ENCODE peak calls at places on chromosomes 5 and 9, in five cellular contexts. N is iris pigment epithelial cell, E is Kasumi-1, Q is HEK293T, G is mucosa of gallbladder. Y is an unnamed sample.

GRCh38 chr5:65825388-65826328 is 100.7 kb upstream of the ERBIN start:
- DNase-seq in N (no peak), G (no peak), E (peak), Q (no peak), Y (no peak)

GRCh38 chr5:177005619-177006264 is 837 bp downstream of the UIMC1 start:
- DNase-seq in Q (peak), N (peak), E (peak), G (peak), Y (peak)

GRCh38 chr5:35478856-35479682 is 138.6 kb upstream of the SPEF2 start:
- DNase-seq in E (peak), G (no peak), Q (no peak), N (peak), Y (peak)

GRCh38 chr9:123318961-123319421 is 37.0 kb upstream of the CRB2 start:
- DNase-seq in E (no peak), N (no peak), G (no peak), Q (no peak), Y (no peak)

GRCh38 chr9:2622361-2623045 is 916 bp downstream of the VLDLR start:
- DNase-seq in E (no peak), Q (peak), G (peak), N (peak), Y (peak)

GRCh38 chr9:9949948-9950347 is 662.9 kb downstream of the PTPRD start:
- DNase-seq in E (no peak), N (no peak), Q (no peak), G (no peak), Y (no peak)

GRCh38 chr5:89211836-89212235 is 328.9 kb upstream of the MEF2C start:
- DNase-seq in E (no peak), N (peak), Q (no peak), G (no peak), Y (peak)

GRCh38 chr5:40813698-40814281 is 15.6 kb upstream of the PRKAA1 start:
- DNase-seq in N (no peak), G (no peak), E (peak), Q (no peak), Y (no peak)

GRCh38 chr5:93674138-93674537 is 67.3 kb downstream of the POU5F2 start:
- DNase-seq in N (peak), E (no peak), G (peak), Q (peak), Y (peak)

GRCh38 chr5:1698589-1699316 is 100.9 kb downstream of the MRPL36 start:
- DNase-seq in Q (no peak), E (no peak), N (no peak), G (no peak), Y (no peak)

GRCh38 chr9:72065076-72065475 is 4.7 kb upstream of the C9orf57 start:
- DNase-seq in Q (no peak), G (no peak), E (no peak), N (peak), Y (no peak)

GRCh38 chr5:132001647-132002561 is 9.6 kb downstream of the ACSL6 start:
- DNase-seq in Q (no peak), E (no peak), G (no peak), N (peak), Y (peak)

GRCh38 chr9:91195372-91196012 is 166.2 kb downstream of the AUH start:
- DNase-seq in Q (no peak), G (no peak), E (no peak), N (no peak), Y (no peak)

GRCh38 chr5:150485770-150486401 is 22.0 kb upstream of the NDST1 start:
- DNase-seq in G (no peak), E (no peak), Q (peak), N (peak), Y (peak)

GRCh38 chr5:119862654-119863053 is 233.3 kb downstream of the FAM170A start:
- DNase-seq in N (no peak), Q (no peak), E (no peak), G (no peak), Y (no peak)

GRCh38 chr5:139641116-139642080 is 6.8 kb upstream of the CXXC5 start:
- DNase-seq in E (no peak), G (no peak), Q (no peak), N (no peak), Y (no peak)

Y was measured in EL.